ENCODE peak calls at places on chromosomes 16 and 17, in ten cellular contexts. O, Z, K, P, N, X, W, H, A and D are unnamed samples.

GRCh38 chr16:50121278-50121677 is 31.8 kb upstream of the TENT4B start:
- DNase-seq in O (no peak), Z (no peak), K (no peak), P (no peak), N (no peak), X (no peak), W (no peak), H (no peak), A (no peak), D (no peak)

GRCh38 chr17:79840204-79840988 is 1.2 kb upstream of the CBX4 start:
- DNase-seq in O (no peak), Z (peak; percentile 88), K (peak; percentile 92), P (no peak), N (no peak), X (peak; percentile 73), W (peak; percentile 31), H (peak; percentile 86), A (peak; percentile 71), D (peak; percentile 77)

GRCh38 chr16:2710021-2710710 is 9.9 kb downstream of the PRSS27 start:
- DNase-seq in O (no peak), Z (peak; percentile 74), K (no peak), P (no peak), N (no peak), X (no peak), W (no peak), H (no peak), A (no peak), D (no peak)

GRCh38 chr16:22077700-22078313 is 14.5 kb upstream of the VWA3A start:
- DNase-seq in O (no peak), Z (peak; percentile 81), K (no peak), P (peak; percentile 61), N (no peak), X (peak; percentile 78), W (peak; percentile 60), H (peak; percentile 70), A (peak; percentile 67), D (peak; percentile 42)

GRCh38 chr16:28098171-28098958 is 34.9 kb upstream of the GSG1L start:
- DNase-seq in O (no peak), Z (peak; percentile 70), K (no peak), P (no peak), N (no peak), X (no peak), W (no peak), H (peak; percentile 22), A (peak; percentile 29), D (no peak)

GRCh38 chr17:31680126-31680525 is 178.9 kb downstream of the COPRS start:
- DNase-seq in O (no peak), Z (no peak), K (no peak), P (no peak), N (peak; percentile 57), X (no peak), W (no peak), H (no peak), A (no peak), D (no peak)

GRCh38 chr16:11474617-11475291 is 112.0 kb downstream of the LITAF start:
- DNase-seq in O (no peak), Z (no peak), K (no peak), P (no peak), N (no peak), X (no peak), W (no peak), H (no peak), A (no peak), D (no peak)

GRCh38 chr17:35866356-35866950 is 2.2 kb downstream of the HEATR9 start:
- DNase-seq in O (no peak), Z (no peak), K (no peak), P (no peak), N (no peak), X (no peak), W (peak; percentile 16), H (no peak), A (no peak), D (no peak)

GRCh38 chr17:2041561-2042354 is at the start of gene OVCA2:
- DNase-seq in O (peak; percentile 55), Z (peak; percentile 99), K (peak; percentile 97), P (peak; percentile 94), N (peak; percentile 97), X (peak; percentile 97), W (peak; percentile 92), H (peak; percentile 98), A (peak; percentile 96), D (peak; percentile 94)

GRCh38 chr17:2040942-2041560 is 771 bp upstream of the OVCA2 start:
- DNase-seq in O (no peak), Z (peak; percentile 79), K (peak; percentile 66), P (no peak), N (no peak), X (no peak), W (no peak), H (no peak), A (no peak), D (no peak)

GRCh38 chr17:2042355-2042929 is 620 bp downstream of the OVCA2 start:
- DNase-seq in O (no peak), Z (peak; percentile 74), K (no peak), P (peak; percentile 55), N (no peak), X (no peak), W (no peak), H (peak; percentile 52), A (no peak), D (peak; percentile 24)

GRCh38 chr17:2044263-2044894 is 2.6 kb downstream of the OVCA2 start:
- DNase-seq in O (no peak), Z (peak; percentile 50), K (no peak), P (no peak), N (no peak), X (no peak), W (no peak), H (no peak), A (no peak), D (no peak)

GRCh38 chr17:2043785-2044184 is 2.0 kb downstream of the OVCA2 start:
- DNase-seq in O (no peak), Z (no peak), K (no peak), P (peak; percentile 52), N (no peak), X (no peak), W (peak; percentile 80), H (no peak), A (no peak), D (no peak)
- TF ChIP-seq POLR2A in O (no peak), Z (no peak), K (no peak), P (no peak), N (no peak), X (no peak), W (no peak), H (no peak), A (no peak), D (no peak)

GRCh38 chr16:4324479-4324868 is 8.6 kb downstream of the GLIS2 start:
- DNase-seq in O (no peak), Z (no peak), K (no peak), P (no peak), N (no peak), X (no peak), W (no peak), H (no peak), A (no peak), D (no peak)

GRCh38 chr16:4323845-4324478 is 8.1 kb downstream of the GLIS2 start:
- DNase-seq in O (no peak), Z (no peak), K (peak; percentile 89), P (peak; percentile 79), N (no peak), X (peak; percentile 63), W (peak; percentile 42), H (peak; percentile 84), A (peak; percentile 50), D (peak; percentile 74)

GRCh38 chr16:4321286-4322120 is 5.6 kb downstream of the GLIS2 start:
- DNase-seq in O (no peak), Z (no peak), K (peak; percentile 66), P (no peak), N (no peak), X (no peak), W (no peak), H (peak; percentile 44), A (no peak), D (no peak)

GRCh38 chr16:4322121-4323035 is 6.5 kb downstream of the GLIS2 start:
- DNase-seq in O (no peak), Z (no peak), K (peak; percentile 63), P (no peak), N (no peak), X (no peak), W (no peak), H (peak; percentile 47), A (no peak), D (no peak)

DNA sequence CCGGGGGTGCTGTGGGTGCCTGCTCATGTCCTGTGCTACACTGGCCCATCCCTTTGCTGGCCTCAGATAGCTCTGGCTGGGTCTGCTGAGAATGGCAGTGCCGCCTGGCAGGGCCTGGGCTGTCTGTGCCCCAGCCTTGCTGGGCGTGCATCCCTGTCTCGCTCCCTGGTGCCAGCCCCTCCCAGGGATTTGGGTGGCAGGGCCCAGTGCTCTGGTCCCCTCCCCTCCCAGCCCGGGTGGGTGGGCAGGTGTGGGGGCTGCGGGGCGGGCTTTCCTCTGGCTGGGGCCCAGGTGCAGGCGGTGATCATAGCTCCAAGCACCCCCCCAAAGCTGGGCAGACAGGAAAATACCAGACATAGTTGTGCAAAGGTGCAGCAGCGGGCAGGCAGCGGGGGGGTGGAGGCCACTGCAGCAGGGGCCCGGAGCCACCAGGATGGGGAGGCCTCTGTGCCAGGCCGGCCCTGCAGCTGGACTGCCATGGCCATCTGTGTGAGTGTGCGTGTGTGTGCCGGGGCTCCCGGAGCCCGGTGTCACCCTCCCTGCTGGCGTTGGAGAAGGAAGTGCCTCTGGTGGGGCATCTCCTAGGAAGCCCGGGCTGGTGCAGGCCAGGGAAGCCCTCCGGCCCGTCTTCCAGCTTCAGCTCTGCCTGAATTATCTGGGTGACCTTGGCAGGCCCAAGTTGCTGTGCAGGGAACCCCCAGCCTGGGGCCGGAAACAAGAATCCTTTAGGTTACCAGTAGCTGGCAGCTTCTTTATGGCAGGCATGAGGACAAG is 7.4 kb downstream of the GLIS2 start:
- DNase-seq in O (no peak), Z (no peak), K (peak; percentile 63), P (no peak), N (no peak), X (no peak), W (no peak), H (no peak), A (peak; percentile 44), D (no peak)
- H3K4me1 ChIP-seq in O (peaks cover 60% of the 10 kb centered on the region), Z (peaks cover 35% of the 10 kb centered on the region), K (peaks cover 83% of the 10 kb centered on the region), P (peaks cover 90% of the 10 kb centered on the region), N (peaks cover 100% of the 10 kb centered on the region), X (peaks cover 57% of the 10 kb centered on the region), W (peaks cover 24% of the 10 kb centered on the region), H (peaks cover 44% of the 10 kb centered on the region), A (no peaks in the 10 kb centered on the region), D (peaks cover 52% of the 10 kb centered on the region)

DNA sequence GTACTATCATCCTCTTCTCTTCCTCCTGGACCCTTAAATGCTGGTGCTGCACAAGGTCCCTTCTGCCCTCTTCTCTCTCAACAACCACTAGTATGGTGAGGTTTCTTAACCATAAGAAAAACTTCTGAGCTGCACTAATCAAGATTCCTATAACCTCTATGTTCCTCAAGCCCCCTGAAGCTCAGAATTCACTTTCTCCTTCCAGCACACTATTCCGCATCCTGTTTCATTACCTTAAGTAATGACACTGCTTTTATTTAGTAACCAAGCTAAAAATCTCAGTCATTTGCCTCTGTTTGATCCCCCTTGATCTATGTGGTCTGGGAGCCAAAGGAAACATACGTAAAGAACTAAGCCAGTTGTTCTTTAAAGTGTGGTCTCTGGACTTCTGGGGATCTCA is 20.1 kb downstream of the KANSL1 start:
- DNase-seq in O (no peak), Z (no peak), K (no peak), P (no peak), N (no peak), X (no peak), W (no peak), H (no peak), A (no peak), D (no peak)
- TF ChIP-seq POLR2A in O (no peak), Z (no peak), K (no peak), P (no peak), N (no peak), X (no peak), W (no peak), H (no peak), A (no peak), D (no peak)

GRCh38 chr17:8384801-8385335 is 1.9 kb upstream of the RPL26 start:
- DNase-seq in O (no peak), Z (no peak), K (no peak), P (peak; percentile 38), N (no peak), X (no peak), W (peak; percentile 93), H (no peak), A (no peak), D (no peak)

GRCh38 chr17:8383143-8383974 is at the start of gene RPL26:
- DNase-seq in O (peak; percentile 84), Z (peak; percentile 98), K (peak; percentile 99), P (peak; percentile 97), N (peak; percentile 99), X (peak; percentile 99), W (peak; percentile 98), H (peak; percentile 95), A (peak; percentile 95), D (peak; percentile 96)

GRCh38 chr17:8382052-8382879 is 727 bp downstream of the RPL26 start:
- DNase-seq in O (no peak), Z (no peak), K (no peak), P (peak; percentile 24), N (no peak), X (no peak), W (no peak), H (no peak), A (no peak), D (no peak)

GRCh38 chr17:8380049-8380448 is 2.9 kb downstream of the RPL26 start:
- DNase-seq in O (no peak), Z (no peak), K (no peak), P (no peak), N (no peak), X (no peak), W (no peak), H (no peak), A (no peak), D (no peak)

DNA sequence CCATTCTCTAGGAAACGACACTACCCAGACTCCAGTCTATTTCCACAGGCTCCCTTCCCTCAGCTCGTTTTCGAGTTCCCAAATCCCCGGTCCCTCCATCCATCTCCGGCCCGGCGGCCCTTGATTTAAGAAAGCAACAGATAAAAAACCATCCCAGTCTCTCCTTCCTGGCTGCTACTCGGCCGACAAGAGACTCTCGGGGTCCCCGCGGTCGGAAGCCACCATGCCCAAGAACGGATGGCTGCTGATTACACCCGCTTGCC is 182 bp downstream of the RPL26 start:
- DNase-seq in O (no peak), Z (no peak), K (no peak), P (no peak), N (no peak), X (no peak), W (no peak), H (no peak), A (no peak), D (no peak)
- H3K4me1 ChIP-seq in O (peaks cover 14% of the 10 kb centered on the region), Z (peaks cover 39% of the 10 kb centered on the region), K (peaks cover 46% of the 10 kb centered on the region), P (peaks cover 48% of the 10 kb centered on the region), N (peaks cover 39% of the 10 kb centered on the region), X (peaks cover 19% of the 10 kb centered on the region), W (peaks cover 14% of the 10 kb centered on the region), H (peaks cover 12% of the 10 kb centered on the region), A (no peaks in the 10 kb centered on the region), D (peaks cover 6% of the 10 kb centered on the region)